ENCODE peak calls at places on chromosomes 11 and 22, in seven cellular contexts. One of them, this sample, is unnamed. For H3K4me1, the result is how much of the 10 kb centered on the place peaks cover.

GRCh38 chr11:131504199-131504949 is 134.0 kb downstream of the NTM start:
- DNase-seq in GM23338: peak
- DNase-seq in tibial nerve: no peak
- DNase-seq in fibroblast of lung: peak
- DNase-seq in thoracic aorta: no peak
- DNase-seq in HAP-1: no peak
- DNase-seq in CD8-positive, alpha-beta memory T cell: no peak
- DNase-seq in this sample: peak

GRCh38 chr11:1863352-1864215 is 10.7 kb downstream of the LSP1 start:
- DNase-seq in fibroblast of lung: peak
- DNase-seq in thoracic aorta: peak
- DNase-seq in CD8-positive, alpha-beta memory T cell: no peak
- DNase-seq in HAP-1: peak
- DNase-seq in tibial nerve: peak
- DNase-seq in GM23338: peak
- DNase-seq in this sample: peak

GRCh38 chr22:40694409-40694808 is 15.1 kb downstream of the MCHR1 start:
- DNase-seq in fibroblast of lung: no peak
- DNase-seq in tibial nerve: no peak
- DNase-seq in thoracic aorta: no peak
- DNase-seq in HAP-1: no peak
- DNase-seq in CD8-positive, alpha-beta memory T cell: no peak
- DNase-seq in GM23338: no peak
- DNase-seq in this sample: no peak

GRCh38 chr11:76293189-76293631 is 86.9 kb upstream of the WNT11 start:
- DNase-seq in thoracic aorta: no peak
- DNase-seq in HAP-1: no peak
- DNase-seq in CD8-positive, alpha-beta memory T cell: no peak
- DNase-seq in GM23338: no peak
- DNase-seq in fibroblast of lung: no peak
- DNase-seq in tibial nerve: no peak
- DNase-seq in this sample: no peak

GRCh38 chr11:43359432-43359818 is 705 bp downstream of the TTC17 start:
- DNase-seq in fibroblast of lung: peak
- DNase-seq in thoracic aorta: no peak
- DNase-seq in HAP-1: peak
- DNase-seq in GM23338: peak
- DNase-seq in CD8-positive, alpha-beta memory T cell: no peak
- DNase-seq in tibial nerve: peak
- DNase-seq in this sample: peak

GRCh38 chr11:134654161-134654915 is 242.3 kb upstream of the B3GAT1 start:
- DNase-seq in fibroblast of lung: no peak
- DNase-seq in GM23338: no peak
- DNase-seq in thoracic aorta: no peak
- DNase-seq in tibial nerve: no peak
- DNase-seq in HAP-1: no peak
- DNase-seq in CD8-positive, alpha-beta memory T cell: no peak
- DNase-seq in this sample: no peak

GRCh38 chr11:88363566-88364169 is 26.1 kb upstream of the CTSC start:
- DNase-seq in tibial nerve: no peak
- DNase-seq in GM23338: no peak
- DNase-seq in HAP-1: no peak
- DNase-seq in fibroblast of lung: peak
- DNase-seq in CD8-positive, alpha-beta memory T cell: no peak
- DNase-seq in thoracic aorta: no peak
- DNase-seq in this sample: no peak

GRCh38 chr11:106076421-106076922 is 675 bp downstream of the KBTBD3 start:
- DNase-seq in thoracic aorta: no peak
- DNase-seq in HAP-1: no peak
- DNase-seq in fibroblast of lung: no peak
- DNase-seq in tibial nerve: peak
- DNase-seq in CD8-positive, alpha-beta memory T cell: peak
- DNase-seq in GM23338: peak
- DNase-seq in this sample: no peak

GRCh38 chr11:19810852-19811251 is 98.2 kb downstream of the NAV2 start:
- DNase-seq in tibial nerve: no peak
- DNase-seq in HAP-1: no peak
- DNase-seq in thoracic aorta: no peak
- DNase-seq in GM23338: no peak
- DNase-seq in fibroblast of lung: no peak
- DNase-seq in CD8-positive, alpha-beta memory T cell: no peak
- DNase-seq in this sample: no peak

GRCh38 chr11:5624489-5625278 is at the start of gene TRIM34:
- DNase-seq in tibial nerve: peak
- DNase-seq in thoracic aorta: no peak
- DNase-seq in CD8-positive, alpha-beta memory T cell: peak
- DNase-seq in GM23338: peak
- DNase-seq in fibroblast of lung: peak
- DNase-seq in HAP-1: no peak
- DNase-seq in this sample: peak

GRCh38 chr11:10379433-10379832 is 74.6 kb downstream of the ADM start:
- DNase-seq in CD8-positive, alpha-beta memory T cell: no peak
- DNase-seq in fibroblast of lung: peak
- DNase-seq in GM23338: no peak
- DNase-seq in tibial nerve: no peak
- DNase-seq in thoracic aorta: no peak
- DNase-seq in HAP-1: no peak
- DNase-seq in this sample: no peak

DNA sequence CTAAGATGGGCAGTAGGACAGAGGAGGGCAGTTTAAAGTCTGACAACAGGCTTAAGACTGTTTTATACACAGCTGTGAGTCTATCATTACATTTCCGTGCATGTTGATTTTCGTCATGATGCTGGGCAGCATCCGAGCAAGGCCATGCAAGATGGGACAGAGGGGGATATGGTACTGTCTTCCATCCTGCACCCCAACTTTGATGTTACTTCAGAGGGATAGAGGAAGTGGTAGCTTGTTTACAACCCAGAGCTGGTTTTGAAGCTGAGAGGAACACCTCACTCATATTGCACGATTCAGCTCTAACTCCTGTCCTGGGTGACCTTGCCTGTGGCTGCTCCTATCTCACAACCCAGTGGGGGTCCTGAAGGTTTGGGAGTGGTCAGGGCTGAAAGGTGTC is 3.0 kb upstream of the SORL1 start:
- DNase-seq in tibial nerve: no peak
- DNase-seq in thoracic aorta: no peak
- DNase-seq in fibroblast of lung: no peak
- DNase-seq in HAP-1: no peak
- DNase-seq in GM23338: no peak
- DNase-seq in CD8-positive, alpha-beta memory T cell: no peak
- DNase-seq in this sample: no peak
- H3K4me1 ChIP-seq in tibial nerve: under half
- H3K4me1 ChIP-seq in thoracic aorta: under half
- H3K4me1 ChIP-seq in fibroblast of lung: under half
- H3K4me1 ChIP-seq in HAP-1: under half
- H3K4me1 ChIP-seq in GM23338: half or more
- H3K4me1 ChIP-seq in CD8-positive, alpha-beta memory T cell: half or more
- H3K4me1 ChIP-seq in this sample: under half

GRCh38 chr11:67014343-67014742 is 8.6 kb upstream of the SYT12 start:
- DNase-seq in fibroblast of lung: no peak
- DNase-seq in thoracic aorta: no peak
- DNase-seq in CD8-positive, alpha-beta memory T cell: no peak
- DNase-seq in tibial nerve: no peak
- DNase-seq in HAP-1: no peak
- DNase-seq in GM23338: no peak
- DNase-seq in this sample: no peak

GRCh38 chr11:67013511-67014045 is 9.4 kb upstream of the SYT12 start:
- DNase-seq in GM23338: no peak
- DNase-seq in HAP-1: no peak
- DNase-seq in thoracic aorta: no peak
- DNase-seq in fibroblast of lung: no peak
- DNase-seq in tibial nerve: no peak
- DNase-seq in CD8-positive, alpha-beta memory T cell: no peak
- DNase-seq in this sample: no peak

GRCh38 chr11:67015048-67015447 is 7.9 kb upstream of the SYT12 start:
- DNase-seq in tibial nerve: no peak
- DNase-seq in CD8-positive, alpha-beta memory T cell: no peak
- DNase-seq in HAP-1: no peak
- DNase-seq in GM23338: no peak
- DNase-seq in fibroblast of lung: no peak
- DNase-seq in thoracic aorta: no peak
- DNase-seq in this sample: no peak

GRCh38 chr11:67020949-67021348 is 2.0 kb upstream of the SYT12 start:
- DNase-seq in HAP-1: no peak
- DNase-seq in CD8-positive, alpha-beta memory T cell: no peak
- DNase-seq in thoracic aorta: no peak
- DNase-seq in GM23338: no peak
- DNase-seq in fibroblast of lung: no peak
- DNase-seq in tibial nerve: no peak
- DNase-seq in this sample: no peak

GRCh38 chr11:67016550-67016949 is 6.4 kb upstream of the SYT12 start:
- DNase-seq in CD8-positive, alpha-beta memory T cell: no peak
- DNase-seq in thoracic aorta: no peak
- DNase-seq in tibial nerve: no peak
- DNase-seq in GM23338: no peak
- DNase-seq in HAP-1: no peak
- DNase-seq in fibroblast of lung: no peak
- DNase-seq in this sample: no peak
- H3K4me1 ChIP-seq in CD8-positive, alpha-beta memory T cell: under half
- H3K4me1 ChIP-seq in thoracic aorta: under half
- H3K4me1 ChIP-seq in tibial nerve: under half
- H3K4me1 ChIP-seq in GM23338: under half
- H3K4me1 ChIP-seq in HAP-1: under half
- H3K4me1 ChIP-seq in fibroblast of lung: under half
- H3K4me1 ChIP-seq in this sample: under half

DNA sequence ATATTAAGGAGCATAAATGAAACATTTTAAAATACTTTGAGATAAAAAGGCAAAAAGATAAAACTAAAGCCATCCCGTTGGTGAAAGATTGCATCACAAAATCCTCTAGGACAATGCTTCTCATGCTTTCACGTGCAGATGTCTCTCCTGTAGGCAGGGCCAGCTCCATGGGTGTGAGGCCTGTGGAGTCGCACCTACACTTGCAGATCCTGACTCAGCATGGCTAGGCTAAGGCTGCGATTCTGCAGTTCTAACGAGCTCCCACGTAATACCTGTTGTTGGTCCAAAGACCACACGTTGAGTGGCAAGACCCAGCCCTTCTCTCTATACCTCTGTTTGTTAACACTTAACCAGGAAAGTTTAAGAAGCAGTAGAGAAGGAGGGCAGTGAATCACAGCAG is 62.1 kb upstream of the CAPRIN1 start:
- DNase-seq in CD8-positive, alpha-beta memory T cell: no peak
- DNase-seq in HAP-1: no peak
- DNase-seq in tibial nerve: no peak
- DNase-seq in fibroblast of lung: no peak
- DNase-seq in thoracic aorta: no peak
- DNase-seq in GM23338: no peak
- DNase-seq in this sample: no peak
- H3K4me1 ChIP-seq in CD8-positive, alpha-beta memory T cell: under half
- H3K4me1 ChIP-seq in HAP-1: under half
- H3K4me1 ChIP-seq in tibial nerve: under half
- H3K4me1 ChIP-seq in fibroblast of lung: under half
- H3K4me1 ChIP-seq in thoracic aorta: under half
- H3K4me1 ChIP-seq in GM23338: under half
- H3K4me1 ChIP-seq in this sample: under half

GRCh38 chr11:115616941-115617340 is 112.7 kb upstream of the CADM1 start:
- DNase-seq in CD8-positive, alpha-beta memory T cell: no peak
- DNase-seq in tibial nerve: no peak
- DNase-seq in GM23338: no peak
- DNase-seq in HAP-1: no peak
- DNase-seq in fibroblast of lung: peak
- DNase-seq in thoracic aorta: no peak
- DNase-seq in this sample: no peak

GRCh38 chr11:115612331-115612730 is 108.1 kb upstream of the CADM1 start:
- DNase-seq in CD8-positive, alpha-beta memory T cell: no peak
- DNase-seq in thoracic aorta: no peak
- DNase-seq in GM23338: peak
- DNase-seq in tibial nerve: no peak
- DNase-seq in HAP-1: no peak
- DNase-seq in fibroblast of lung: peak
- DNase-seq in this sample: no peak

GRCh38 chr11:115611343-115611742 is 107.1 kb upstream of the CADM1 start:
- DNase-seq in CD8-positive, alpha-beta memory T cell: no peak
- DNase-seq in tibial nerve: no peak
- DNase-seq in GM23338: peak
- DNase-seq in fibroblast of lung: no peak
- DNase-seq in thoracic aorta: no peak
- DNase-seq in HAP-1: no peak
- DNase-seq in this sample: peak

GRCh38 chr11:115613004-115613403 is 108.8 kb upstream of the CADM1 start:
- DNase-seq in tibial nerve: no peak
- DNase-seq in GM23338: no peak
- DNase-seq in fibroblast of lung: no peak
- DNase-seq in thoracic aorta: no peak
- DNase-seq in CD8-positive, alpha-beta memory T cell: no peak
- DNase-seq in HAP-1: no peak
- DNase-seq in this sample: no peak

DNA sequence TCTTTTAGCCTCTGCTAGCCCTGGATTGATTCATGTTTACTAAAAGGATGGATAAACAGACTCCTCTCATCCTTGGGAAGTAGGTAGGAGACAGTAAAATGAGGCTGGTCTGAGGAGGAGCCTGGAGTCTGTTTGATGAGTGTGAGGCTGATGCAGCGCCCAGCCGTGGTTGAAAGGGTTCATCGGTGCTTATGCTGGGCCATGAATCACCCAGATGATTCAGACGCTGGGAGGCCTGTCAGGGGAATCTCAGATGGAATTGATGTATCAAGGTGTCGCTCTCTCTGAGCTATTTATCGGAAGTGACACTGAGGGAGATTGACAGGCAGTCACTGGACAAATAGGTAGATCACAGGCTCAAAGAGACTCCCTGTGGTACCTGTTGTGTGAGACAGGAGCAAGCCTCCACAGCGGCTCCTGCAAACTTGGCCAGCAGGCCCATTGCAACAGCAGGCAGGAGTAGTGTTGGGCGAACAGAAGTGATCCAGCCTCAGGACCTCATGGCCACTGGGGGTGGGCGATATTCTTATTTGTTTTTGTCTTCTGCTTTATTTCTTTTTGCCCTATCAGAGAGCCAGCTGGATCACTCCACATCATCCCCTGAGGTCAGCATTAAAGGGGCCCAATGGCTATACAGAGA is 109.9 kb upstream of the CADM1 start:
- DNase-seq in GM23338: no peak
- DNase-seq in tibial nerve: no peak
- DNase-seq in fibroblast of lung: peak
- DNase-seq in CD8-positive, alpha-beta memory T cell: no peak
- DNase-seq in HAP-1: no peak
- DNase-seq in thoracic aorta: no peak
- DNase-seq in this sample: no peak
- H3K4me1 ChIP-seq in GM23338: under half
- H3K4me1 ChIP-seq in tibial nerve: under half
- H3K4me1 ChIP-seq in fibroblast of lung: under half
- H3K4me1 ChIP-seq in CD8-positive, alpha-beta memory T cell: under half
- H3K4me1 ChIP-seq in HAP-1: under half
- H3K4me1 ChIP-seq in thoracic aorta: under half
- H3K4me1 ChIP-seq in this sample: under half

GRCh38 chr11:12233602-12233925 is 123.2 kb downstream of the MICAL2 start:
- DNase-seq in CD8-positive, alpha-beta memory T cell: no peak
- DNase-seq in thoracic aorta: no peak
- DNase-seq in fibroblast of lung: no peak
- DNase-seq in tibial nerve: no peak
- DNase-seq in HAP-1: no peak
- DNase-seq in GM23338: no peak
- DNase-seq in this sample: no peak
- H3K4me1 ChIP-seq in CD8-positive, alpha-beta memory T cell: under half
- H3K4me1 ChIP-seq in thoracic aorta: half or more
- H3K4me1 ChIP-seq in fibroblast of lung: under half
- H3K4me1 ChIP-seq in tibial nerve: under half
- H3K4me1 ChIP-seq in HAP-1: under half
- H3K4me1 ChIP-seq in GM23338: under half
- H3K4me1 ChIP-seq in this sample: under half